ENCODE peak calls at places on chromosomes 4 and X, in nine cellular contexts. H is fibroblast of lung; I is AG10803; X is GM23338; Q is progenitor cell of endocrine pancreas; B is GM10248; R is left lung; C is choroid plexus epithelial cell; K is CD8-positive, alpha-beta T cell. F is an unnamed sample.

GRCh38 chrX:120213438-120214265 is 37.0 kb upstream of the ZBTB33 start:
- DNase-seq in H (peak; percentile 33), I (peak; percentile 40), X (peak; percentile 76), Q (peak; percentile 38), B (peak; percentile 57), R (no peak), C (peak; percentile 75), K (peak; percentile 10), F (peak; percentile 16)

GRCh38 chr4:68724426-68724825 is 54.0 kb upstream of the UGT2B15 start:
- DNase-seq in H (no peak), I (no peak), X (peak; percentile 11), Q (no peak), B (no peak), R (no peak), C (no peak), K (no peak), F (no peak)

GRCh38 chrX:30230395-30230794 is at the start of gene MAGEB3:
- DNase-seq in H (no peak), I (no peak), X (no peak), Q (no peak), B (no peak), R (no peak), C (no peak), K (no peak), F (no peak)

GRCh38 chrX:109619816-109620215 is 5.2 kb downstream of the KCNE5 start:
- DNase-seq in H (no peak), I (no peak), X (no peak), Q (no peak), B (no peak), R (no peak), C (no peak), K (no peak), F (no peak)

GRCh38 chr4:1407657-1408333 is 1.6 kb upstream of the NKX1-1 start:
- DNase-seq in H (no peak), I (no peak), X (no peak), Q (no peak), B (no peak), R (no peak), C (no peak), K (no peak), F (no peak)

GRCh38 chr4:112766422-112766821 is 129.5 kb downstream of the LARP7 start:
- DNase-seq in H (peak; percentile 20), I (peak; percentile 48), X (peak; percentile 77), Q (no peak), B (peak; percentile 27), R (no peak), C (peak; percentile 65), K (no peak), F (no peak)

GRCh38 chr4:113141901-113142346 is 92.5 kb downstream of the ANK2 start:
- DNase-seq in H (peak; percentile 93), I (peak; percentile 78), X (no peak), Q (no peak), B (no peak), R (no peak), C (peak; percentile 73), K (no peak), F (no peak)

GRCh38 chrX:29090811-29091210 is 503.6 kb downstream of the IL1RAPL1 start:
- DNase-seq in H (peak; percentile 19), I (peak; percentile 0), X (peak; percentile 12), Q (no peak), B (no peak), R (no peak), C (peak; percentile 36), K (no peak), F (no peak)

GRCh38 chr4:165556383-165556782 is 177.6 kb downstream of the CPE start:
- DNase-seq in H (no peak), I (no peak), X (no peak), Q (no peak), B (no peak), R (no peak), C (no peak), K (no peak), F (no peak)

GRCh38 chr4:170089274-170089742 is 448 bp downstream of the AADAT start:
- DNase-seq in H (peak; percentile 61), I (peak; percentile 33), X (peak; percentile 55), Q (no peak), B (peak; percentile 8), R (no peak), C (peak; percentile 52), K (no peak), F (no peak)

GRCh38 chr4:2248044-2248780 is 6.3 kb upstream of the HAUS3 start:
- DNase-seq in H (no peak), I (no peak), X (no peak), Q (no peak), B (no peak), R (no peak), C (no peak), K (peak; percentile 0), F (no peak)

GRCh38 chr4:82380831-82381230 is 7.0 kb upstream of the HNRNPD start:
- DNase-seq in H (no peak), I (no peak), X (no peak), Q (no peak), B (no peak), R (no peak), C (no peak), K (no peak), F (no peak)

GRCh38 chr4:37082912-37083311 is 161.6 kb upstream of the NWD2 start:
- DNase-seq in H (no peak), I (no peak), X (no peak), Q (no peak), B (no peak), R (no peak), C (no peak), K (no peak), F (no peak)

GRCh38 chr4:154545689-154546088 is 4.5 kb downstream of the PLRG1 start:
- DNase-seq in H (no peak), I (no peak), X (no peak), Q (no peak), B (no peak), R (no peak), C (no peak), K (no peak), F (no peak)

GRCh38 chr4:154551872-154552686 is 1.9 kb upstream of the PLRG1 start:
- DNase-seq in H (peak; percentile 75), I (peak; percentile 83), X (peak; percentile 71), Q (peak; percentile 52), B (peak; percentile 57), R (peak; percentile 64), C (peak; percentile 95), K (peak; percentile 35), F (peak; percentile 43)

GRCh38 chr4:154549894-154550790 is at the start of gene PLRG1:
- DNase-seq in H (peak; percentile 87), I (peak; percentile 90), X (peak; percentile 99), Q (peak; percentile 95), B (peak; percentile 93), R (peak; percentile 97), C (peak; percentile 97), K (peak; percentile 93), F (peak; percentile 81)
- TF ChIP-seq CTCF in H (no peak), I (no peak), X (no peak), Q (no peak), B (no peak), R (no peak), C (peak; percentile 25), K (no peak), F (peak; percentile 8)

DNA sequence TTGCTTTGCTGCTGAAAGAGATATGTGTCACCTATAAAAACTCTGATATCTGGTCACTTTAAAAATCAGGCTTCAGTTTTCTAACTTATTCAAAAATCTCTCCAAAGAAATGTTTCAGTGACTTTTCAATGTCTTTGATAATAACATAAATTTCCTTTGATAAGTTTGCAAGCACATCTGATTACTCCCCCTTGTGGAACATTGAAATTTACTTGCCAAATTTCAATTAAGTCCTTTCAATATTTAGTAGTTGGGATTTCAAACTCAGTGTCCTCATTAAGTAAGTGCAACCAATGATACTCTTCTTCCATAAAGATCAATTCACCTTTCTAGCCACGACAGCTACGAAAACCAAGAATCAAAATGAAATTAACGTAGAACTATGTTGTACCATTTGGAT is 151.3 kb upstream of the FAM47C start:
- DNase-seq in H (no peak), I (no peak), X (peak; percentile 4), Q (no peak), B (no peak), R (no peak), C (peak; percentile 31), K (no peak), F (no peak)
- TF ChIP-seq CTCF in H (no peak), I (no peak), X (no peak), Q (no peak), B (no peak), R (no peak), C (peak; percentile 27), K (no peak), F (no peak)

GRCh38 chr4:80216100-80216761 is 18.9 kb downstream of the PRDM8 start:
- DNase-seq in H (no peak), I (no peak), X (no peak), Q (no peak), B (no peak), R (no peak), C (no peak), K (no peak), F (no peak)

GRCh38 chr4:80225628-80226027 is 28.3 kb downstream of the PRDM8 start:
- DNase-seq in H (peak; percentile 81), I (peak; percentile 64), X (no peak), Q (no peak), B (no peak), R (no peak), C (no peak), K (no peak), F (no peak)

GRCh38 chr4:80220711-80221110 is 23.4 kb downstream of the PRDM8 start:
- DNase-seq in H (no peak), I (no peak), X (no peak), Q (no peak), B (no peak), R (no peak), C (no peak), K (no peak), F (no peak)

GRCh38 chr4:80219301-80220025 is 22.2 kb downstream of the PRDM8 start:
- DNase-seq in H (peak; percentile 56), I (no peak), X (peak; percentile 50), Q (no peak), B (no peak), R (no peak), C (no peak), K (no peak), F (no peak)

DNA sequence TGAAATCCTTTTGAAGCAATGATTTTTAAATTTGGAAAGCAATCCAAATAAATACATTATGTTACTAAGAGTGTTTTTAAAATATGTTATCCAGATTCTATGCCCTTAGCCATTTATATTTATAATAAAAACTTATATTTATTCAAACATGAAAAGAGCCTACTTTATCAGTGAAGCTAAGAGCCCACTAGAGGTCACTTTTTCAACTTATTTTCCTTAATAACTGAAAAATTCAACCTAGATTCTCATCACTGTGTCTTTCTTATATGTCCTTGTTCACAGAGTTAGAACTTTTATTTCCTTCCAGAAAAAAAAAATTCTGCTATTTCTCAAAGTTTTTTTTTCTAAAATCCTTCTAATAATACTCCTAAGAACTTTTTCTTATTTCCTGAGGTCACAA is 23.9 kb downstream of the PRDM8 start:
- DNase-seq in H (peak; percentile 24), I (peak; percentile 61), X (no peak), Q (no peak), B (no peak), R (no peak), C (peak; percentile 55), K (no peak), F (no peak)
- TF ChIP-seq CTCF in H (no peak), I (peak; percentile 64), X (no peak), Q (peak; percentile 53), B (peak; percentile 20), R (peak; percentile 31), C (peak; percentile 53), K (no peak), F (peak; percentile 4)

GRCh38 chrX:55874807-55875206 is 157.3 kb downstream of the RRAGB start:
- DNase-seq in H (no peak), I (no peak), X (no peak), Q (no peak), B (no peak), R (no peak), C (no peak), K (no peak), F (no peak)
- TF ChIP-seq CTCF in H (no peak), I (no peak), X (no peak), Q (no peak), B (no peak), R (no peak), C (no peak), K (no peak), F (no peak)